ENCODE peak calls at places on chromosomes 7 and 10, in ten cellular contexts. J is T-helper 9 cell; T is BE2C; V is prostate gland; P is uterus; E is dorsolateral prefrontal cortex; F is sigmoid colon; H is endothelial cell; G is effector CD4-positive, alpha-beta T cell; W is AG08395. N is an unnamed sample.

GRCh38 chr7:141436676-141437075 is 114.5 kb upstream of the AGK start:
- DNase-seq in J (no peak), T (no peak), V (no peak), P (no peak), E (no peak), F (no peak), H (no peak), G (no peak), W (no peak), N (no peak)

GRCh38 chr7:121755818-121756501 is 117.0 kb upstream of the PTPRZ1 start:
- DNase-seq in J (no peak), T (no peak), V (peak), P (no peak), E (no peak), F (no peak), H (no peak), G (no peak), W (no peak), N (peak)

GRCh38 chr7:71308105-71308504 is 176.2 kb downstream of the GALNT17 start:
- DNase-seq in J (no peak), T (no peak), V (peak), P (peak), E (no peak), F (peak), H (no peak), G (no peak), W (peak), N (no peak)

GRCh38 chr10:88949912-88950664 is 2.5 kb downstream of the ACTA2 start:
- DNase-seq in J (no peak), T (no peak), V (no peak), P (no peak), E (no peak), F (no peak), H (no peak), G (no peak), W (no peak), N (no peak)

GRCh38 chr10:22251751-22252285 is 34.0 kb upstream of the EBLN1 start:
- DNase-seq in J (peak), T (peak), V (peak), P (peak), E (peak), F (peak), H (peak), G (peak), W (peak), N (no peak)

GRCh38 chr10:11414314-11415038 is 197.0 kb downstream of the USP6NL start:
- DNase-seq in J (no peak), T (no peak), V (no peak), P (no peak), E (no peak), F (no peak), H (no peak), G (no peak), W (no peak), N (no peak)

GRCh38 chr10:76286536-76286935 is 855.1 kb downstream of the LRMDA start:
- DNase-seq in J (no peak), T (no peak), V (no peak), P (no peak), E (no peak), F (no peak), H (no peak), G (no peak), W (peak), N (no peak)

GRCh38 chr7:14846405-14846804 is 56.1 kb downstream of the DGKB start:
- DNase-seq in J (no peak), T (no peak), V (no peak), P (no peak), E (no peak), F (no peak), H (no peak), G (no peak), W (no peak), N (peak)

GRCh38 chr10:35843524-35844171 is 201.6 kb upstream of the FZD8 start:
- DNase-seq in J (no peak), T (no peak), V (no peak), P (no peak), E (no peak), F (no peak), H (no peak), G (no peak), W (no peak), N (no peak)

GRCh38 chr10:29746080-29746797 is 111.5 kb upstream of the SVIL start:
- DNase-seq in J (no peak), T (no peak), V (no peak), P (no peak), E (no peak), F (peak), H (no peak), G (no peak), W (no peak), N (no peak)

N was measured in NCI-H2227 treated with DMSO at 0.1 percent for 48 hours.